ENCODE peak calls at places on chromosomes 1 and 21, in six cellular contexts. One of them, this sample, is unnamed.

GRCh38 chr1:39331647-39332046 is 127.2 kb downstream of the MACF1 start:
- DNase-seq in iris pigment epithelial cell: no peak
- DNase-seq in skeletal muscle cell: no peak
- DNase-seq in IMR-90: no peak
- DNase-seq in HFF-Myc: no peak
- DNase-seq in NCI-H446 treated with DMSO at 0.1 percent for 48 hours: no peak
- DNase-seq in this sample: no peak

GRCh38 chr1:168082008-168082876 is 54.5 kb downstream of the GPR161 start:
- DNase-seq in NCI-H446 treated with DMSO at 0.1 percent for 48 hours: peak
- DNase-seq in skeletal muscle cell: no peak
- DNase-seq in IMR-90: peak
- DNase-seq in HFF-Myc: peak
- DNase-seq in iris pigment epithelial cell: peak
- DNase-seq in this sample: peak

GRCh38 chr1:29811247-29811646 is 574.9 kb downstream of the PTPRU start:
- DNase-seq in HFF-Myc: no peak
- DNase-seq in NCI-H446 treated with DMSO at 0.1 percent for 48 hours: no peak
- DNase-seq in IMR-90: no peak
- DNase-seq in iris pigment epithelial cell: no peak
- DNase-seq in skeletal muscle cell: no peak
- DNase-seq in this sample: no peak

GRCh38 chr21:42534361-42534900 is 20.8 kb downstream of the SLC37A1 start:
- DNase-seq in NCI-H446 treated with DMSO at 0.1 percent for 48 hours: no peak
- DNase-seq in HFF-Myc: no peak
- DNase-seq in iris pigment epithelial cell: no peak
- DNase-seq in skeletal muscle cell: no peak
- DNase-seq in IMR-90: no peak
- DNase-seq in this sample: no peak

GRCh38 chr21:36889401-36889800 is 77.1 kb downstream of the HLCS start:
- DNase-seq in skeletal muscle cell: no peak
- DNase-seq in NCI-H446 treated with DMSO at 0.1 percent for 48 hours: no peak
- DNase-seq in HFF-Myc: no peak
- DNase-seq in IMR-90: no peak
- DNase-seq in iris pigment epithelial cell: no peak
- DNase-seq in this sample: no peak

GRCh38 chr21:34808569-34809204 is 139.9 kb downstream of the CLIC6 start:
- DNase-seq in IMR-90: peak
- DNase-seq in iris pigment epithelial cell: peak
- DNase-seq in HFF-Myc: peak
- DNase-seq in skeletal muscle cell: peak
- DNase-seq in NCI-H446 treated with DMSO at 0.1 percent for 48 hours: no peak
- DNase-seq in this sample: no peak

GRCh38 chr1:91428182-91428798 is 23.7 kb upstream of the HFM1 start:
- DNase-seq in IMR-90: no peak
- DNase-seq in HFF-Myc: no peak
- DNase-seq in NCI-H446 treated with DMSO at 0.1 percent for 48 hours: no peak
- DNase-seq in skeletal muscle cell: no peak
- DNase-seq in iris pigment epithelial cell: peak
- DNase-seq in this sample: no peak

GRCh38 chr21:28111151-28111619 is 881.5 kb downstream of the LTN1 start:
- DNase-seq in iris pigment epithelial cell: peak
- DNase-seq in IMR-90: peak
- DNase-seq in NCI-H446 treated with DMSO at 0.1 percent for 48 hours: peak
- DNase-seq in skeletal muscle cell: peak
- DNase-seq in HFF-Myc: peak
- DNase-seq in this sample: no peak

GRCh38 chr1:151803164-151803563 is 2.1 kb downstream of the LINGO4 start:
- DNase-seq in HFF-Myc: no peak
- DNase-seq in iris pigment epithelial cell: no peak
- DNase-seq in skeletal muscle cell: no peak
- DNase-seq in NCI-H446 treated with DMSO at 0.1 percent for 48 hours: no peak
- DNase-seq in IMR-90: no peak
- DNase-seq in this sample: no peak

GRCh38 chr1:32741417-32742131 is 39.0 kb upstream of the SYNC start:
- DNase-seq in HFF-Myc: no peak
- DNase-seq in IMR-90: no peak
- DNase-seq in skeletal muscle cell: no peak
- DNase-seq in NCI-H446 treated with DMSO at 0.1 percent for 48 hours: no peak
- DNase-seq in iris pigment epithelial cell: no peak
- DNase-seq in this sample: no peak

GRCh38 chr1:19533626-19534025 is 48.3 kb upstream of the CAPZB start:
- DNase-seq in NCI-H446 treated with DMSO at 0.1 percent for 48 hours: no peak
- DNase-seq in HFF-Myc: no peak
- DNase-seq in iris pigment epithelial cell: no peak
- DNase-seq in IMR-90: no peak
- DNase-seq in skeletal muscle cell: no peak
- DNase-seq in this sample: no peak

GRCh38 chr21:45910548-45911221 is 70.9 kb upstream of the COL6A1 start:
- DNase-seq in HFF-Myc: no peak
- DNase-seq in IMR-90: no peak
- DNase-seq in NCI-H446 treated with DMSO at 0.1 percent for 48 hours: no peak
- DNase-seq in iris pigment epithelial cell: no peak
- DNase-seq in skeletal muscle cell: no peak
- DNase-seq in this sample: peak

GRCh38 chr1:206700445-206701036 is 15.8 kb downstream of the MAPKAPK2 start:
- DNase-seq in IMR-90: peak
- DNase-seq in NCI-H446 treated with DMSO at 0.1 percent for 48 hours: peak
- DNase-seq in skeletal muscle cell: peak
- DNase-seq in iris pigment epithelial cell: peak
- DNase-seq in HFF-Myc: no peak
- DNase-seq in this sample: no peak

GRCh38 chr1:32353886-32354570 is 8.3 kb downstream of the FAM229A start:
- DNase-seq in HFF-Myc: no peak
- DNase-seq in iris pigment epithelial cell: peak
- DNase-seq in NCI-H446 treated with DMSO at 0.1 percent for 48 hours: no peak
- DNase-seq in IMR-90: peak
- DNase-seq in skeletal muscle cell: peak
- DNase-seq in this sample: no peak

GRCh38 chr1:206841609-206842323 is 23.7 kb upstream of the IL20 start:
- DNase-seq in IMR-90: no peak
- DNase-seq in skeletal muscle cell: no peak
- DNase-seq in iris pigment epithelial cell: no peak
- DNase-seq in HFF-Myc: no peak
- DNase-seq in NCI-H446 treated with DMSO at 0.1 percent for 48 hours: no peak
- DNase-seq in this sample: no peak

GRCh38 chr1:47814592-47815436 is 182.4 kb downstream of the TRABD2B start:
- DNase-seq in iris pigment epithelial cell: no peak
- DNase-seq in HFF-Myc: no peak
- DNase-seq in NCI-H446 treated with DMSO at 0.1 percent for 48 hours: no peak
- DNase-seq in IMR-90: no peak
- DNase-seq in skeletal muscle cell: no peak
- DNase-seq in this sample: no peak

GRCh38 chr1:72516826-72517225 is 234.5 kb upstream of the NEGR1 start:
- DNase-seq in skeletal muscle cell: no peak
- DNase-seq in iris pigment epithelial cell: no peak
- DNase-seq in HFF-Myc: no peak
- DNase-seq in IMR-90: no peak
- DNase-seq in NCI-H446 treated with DMSO at 0.1 percent for 48 hours: no peak
- DNase-seq in this sample: no peak

GRCh38 chr1:237000191-237000590 is 4.0 kb downstream of the MT1HL1 start:
- DNase-seq in IMR-90: no peak
- DNase-seq in iris pigment epithelial cell: no peak
- DNase-seq in HFF-Myc: no peak
- DNase-seq in NCI-H446 treated with DMSO at 0.1 percent for 48 hours: no peak
- DNase-seq in skeletal muscle cell: no peak
- DNase-seq in this sample: no peak

GRCh38 chr1:183025782-183026774 is 2.9 kb downstream of the LAMC1 start:
- DNase-seq in IMR-90: peak
- DNase-seq in iris pigment epithelial cell: peak
- DNase-seq in skeletal muscle cell: no peak
- DNase-seq in NCI-H446 treated with DMSO at 0.1 percent for 48 hours: no peak
- DNase-seq in HFF-Myc: no peak
- DNase-seq in this sample: no peak

GRCh38 chr1:85330711-85331290 is 54.4 kb upstream of the BCL10 start:
- DNase-seq in IMR-90: peak
- DNase-seq in skeletal muscle cell: peak
- DNase-seq in NCI-H446 treated with DMSO at 0.1 percent for 48 hours: no peak
- DNase-seq in HFF-Myc: peak
- DNase-seq in iris pigment epithelial cell: peak
- DNase-seq in this sample: no peak

GRCh38 chr1:86866665-86867064 is 47.3 kb downstream of the SELENOF start:
- DNase-seq in iris pigment epithelial cell: peak
- DNase-seq in skeletal muscle cell: peak
- DNase-seq in IMR-90: peak
- DNase-seq in HFF-Myc: no peak
- DNase-seq in NCI-H446 treated with DMSO at 0.1 percent for 48 hours: no peak
- DNase-seq in this sample: no peak

GRCh38 chr1:117093091-117093534 is 28.4 kb downstream of the TRIM45 start:
- DNase-seq in skeletal muscle cell: peak
- DNase-seq in IMR-90: peak
- DNase-seq in HFF-Myc: peak
- DNase-seq in NCI-H446 treated with DMSO at 0.1 percent for 48 hours: peak
- DNase-seq in iris pigment epithelial cell: peak
- DNase-seq in this sample: no peak

GRCh38 chr21:37607081-37607480 is 240.5 kb downstream of the DYRK1A start:
- DNase-seq in IMR-90: no peak
- DNase-seq in skeletal muscle cell: no peak
- DNase-seq in HFF-Myc: no peak
- DNase-seq in NCI-H446 treated with DMSO at 0.1 percent for 48 hours: no peak
- DNase-seq in iris pigment epithelial cell: no peak
- DNase-seq in this sample: no peak

GRCh38 chr1:229410692-229411433 is 23.0 kb downstream of the ACTA1 start:
- DNase-seq in iris pigment epithelial cell: peak
- DNase-seq in skeletal muscle cell: peak
- DNase-seq in IMR-90: peak
- DNase-seq in NCI-H446 treated with DMSO at 0.1 percent for 48 hours: peak
- DNase-seq in HFF-Myc: no peak
- DNase-seq in this sample: peak